ENCODE peak calls at places on chromosomes 13 and 19, in seven cellular contexts. T is A549; G is IMR-90; K is CD8-positive, alpha-beta memory T cell; N is left lung; O is Karpas-422; Y is NT2/D1. F is an unnamed sample.

GRCh38 chr19:4391701-4392543 is 8.4 kb downstream of the SH3GL1 start:
- DNase-seq in T (no peak), G (peak), K (no peak), N (no peak), O (no peak), Y (no peak), F (no peak)

GRCh38 chr19:47407417-47407774 is 11.9 kb downstream of the MEIS3 start:
- DNase-seq in T (no peak), G (no peak), K (no peak), N (no peak), O (no peak), Y (no peak), F (no peak)

GRCh38 chr19:47107201-47107952 is 6.2 kb downstream of the ZC3H4 start:
- DNase-seq in T (no peak), G (peak), K (peak), N (no peak), O (no peak), Y (no peak), F (no peak)

GRCh38 chr19:40398417-40399056 is 8.6 kb upstream of the HIPK4 start:
- DNase-seq in T (no peak), G (no peak), K (peak), N (peak), O (no peak), Y (peak), F (no peak)

GRCh38 chr13:39394811-39395685 is 207.9 kb downstream of the LHFPL6 start:
- DNase-seq in T (no peak), G (no peak), K (no peak), N (no peak), O (no peak), Y (no peak), F (no peak)

GRCh38 chr19:33132425-33132824 is 511 bp downstream of the WDR88 start:
- DNase-seq in T (peak), G (no peak), K (no peak), N (no peak), O (no peak), Y (no peak), F (no peak)

GRCh38 chr13:20130012-20130411 is 30.8 kb downstream of the GJA3 start:
- DNase-seq in T (no peak), G (no peak), K (no peak), N (no peak), O (no peak), Y (no peak), F (no peak)

GRCh38 chr13:110293037-110293436 is 13.9 kb downstream of the COL4A1 start:
- DNase-seq in T (no peak), G (no peak), K (no peak), N (no peak), O (no peak), Y (no peak), F (peak)

GRCh38 chr13:71290963-71291937 is 575.8 kb downstream of the DACH1 start:
- DNase-seq in T (no peak), G (peak), K (peak), N (peak), O (peak), Y (no peak), F (no peak)

GRCh38 chr19:19257836-19258588 is 15.1 kb downstream of the TM6SF2 start:
- DNase-seq in T (no peak), G (no peak), K (no peak), N (no peak), O (no peak), Y (no peak), F (no peak)

GRCh38 chr13:40992678-40993077 is 26.4 kb downstream of the ELF1 start:
- DNase-seq in T (no peak), G (no peak), K (no peak), N (no peak), O (peak), Y (no peak), F (no peak)

GRCh38 chr19:8611890-8612806 is 1.6 kb upstream of the ADAMTS10 start:
- DNase-seq in T (peak), G (peak), K (no peak), N (no peak), O (peak), Y (peak), F (peak)

GRCh38 chr13:110287031-110287828 is 19.7 kb downstream of the COL4A1 start:
- DNase-seq in T (no peak), G (no peak), K (no peak), N (no peak), O (no peak), Y (no peak), F (peak)

DNA sequence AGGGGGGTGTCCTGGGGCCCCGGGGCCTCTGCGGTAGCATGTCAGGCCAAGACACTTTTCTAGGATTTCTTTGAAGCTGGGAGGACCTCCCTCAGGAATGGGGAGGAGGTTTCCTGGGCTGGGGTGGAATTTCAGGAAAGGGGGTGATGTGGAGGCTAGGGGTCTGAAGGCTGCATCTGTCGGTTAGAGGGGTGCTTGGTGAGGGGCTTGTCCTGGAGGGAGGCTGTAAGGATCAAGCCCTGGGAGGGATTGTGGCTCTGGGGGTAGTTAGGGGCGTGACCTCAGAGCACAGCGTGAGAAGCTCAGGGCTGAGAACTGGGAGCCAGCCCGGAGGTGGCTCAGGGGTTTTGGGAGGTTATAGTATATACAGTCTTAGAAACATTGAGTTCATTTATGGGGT is 1.6 kb downstream of the RRAS start:
- DNase-seq in T (peak), G (no peak), K (no peak), N (no peak), O (peak), Y (no peak), F (no peak)
- H3K4me3 ChIP-seq in T (peak), G (peak), K (no peak), N (peak), O (no peak), Y (peak), F (peak)

GRCh38 chr19:35901854-35902661 is at the start of gene HCST:
- DNase-seq in T (no peak), G (peak), K (peak), N (peak), O (peak), Y (no peak), F (no peak)

GRCh38 chr19:35901055-35901644 is 810 bp upstream of the NFKBID start:
- DNase-seq in T (no peak), G (peak), K (no peak), N (no peak), O (no peak), Y (no peak), F (no peak)

GRCh38 chr19:35904312-35905068 is 2.2 kb downstream of the HCST start:
- DNase-seq in T (no peak), G (no peak), K (no peak), N (no peak), O (peak), Y (no peak), F (no peak)

GRCh38 chr19:35903550-35904179 is 1.3 kb downstream of the HCST start:
- DNase-seq in T (peak), G (peak), K (peak), N (peak), O (peak), Y (no peak), F (peak)

DNA sequence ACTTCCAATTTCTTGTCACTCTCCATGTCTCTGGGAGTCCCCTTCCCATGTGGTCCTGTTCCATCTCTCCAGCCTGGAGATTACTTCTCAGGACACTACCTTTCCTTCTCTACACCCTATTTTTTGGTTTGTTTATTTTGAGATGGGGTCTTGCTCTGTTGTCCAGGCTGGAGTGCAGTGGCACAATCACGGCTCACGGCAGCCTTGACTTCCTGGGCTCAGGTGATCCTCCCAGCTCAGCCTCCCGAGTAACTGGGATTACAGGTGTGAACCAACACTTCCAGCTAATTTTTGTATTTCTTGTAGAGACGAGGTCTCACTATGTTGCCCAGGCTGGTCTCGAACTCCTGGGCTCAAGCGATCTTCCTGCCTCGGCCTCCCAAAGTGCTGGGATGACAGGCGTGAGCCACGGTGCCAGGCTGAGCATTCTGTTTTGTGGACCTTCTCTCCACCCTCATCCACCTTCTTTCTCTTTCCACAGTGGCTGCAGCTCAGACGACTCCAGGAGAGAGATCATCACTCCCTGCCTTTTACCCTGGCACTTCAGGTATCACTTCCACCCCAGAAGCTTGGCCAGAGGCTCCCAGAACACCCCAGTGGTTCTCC is 644 bp downstream of the HCST start:
- DNase-seq in T (no peak), G (no peak), K (no peak), N (no peak), O (peak), Y (no peak), F (no peak)
- H3K4me3 ChIP-seq in T (peak), G (no peak), K (peak), N (peak), O (peak), Y (peak), F (no peak)

DNA sequence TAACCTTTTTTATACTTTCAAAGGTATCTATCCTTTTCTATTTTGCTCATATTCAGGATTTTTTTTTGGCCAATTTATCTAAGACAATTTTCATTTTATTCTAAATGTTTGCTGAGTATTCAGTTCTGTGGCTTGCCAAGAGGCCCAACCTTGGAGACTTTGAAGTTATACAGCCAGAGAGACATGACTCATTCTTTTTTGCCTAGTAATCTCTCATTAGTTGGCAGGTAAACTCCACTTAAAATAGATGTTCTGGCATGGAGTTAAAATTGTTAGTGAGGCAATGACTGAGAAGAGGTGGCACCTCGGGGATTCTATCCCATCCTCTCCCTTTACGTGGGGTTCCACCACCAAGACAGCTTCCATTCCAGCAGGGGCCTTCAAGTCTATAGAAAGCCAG is 213.8 kb downstream of the KCTD12 start:
- DNase-seq in T (no peak), G (peak), K (no peak), N (no peak), O (no peak), Y (no peak), F (no peak)
- H3K4me3 ChIP-seq in T (no peak), G (no peak), K (no peak), N (no peak), O (no peak), Y (no peak), F (no peak)

DNA sequence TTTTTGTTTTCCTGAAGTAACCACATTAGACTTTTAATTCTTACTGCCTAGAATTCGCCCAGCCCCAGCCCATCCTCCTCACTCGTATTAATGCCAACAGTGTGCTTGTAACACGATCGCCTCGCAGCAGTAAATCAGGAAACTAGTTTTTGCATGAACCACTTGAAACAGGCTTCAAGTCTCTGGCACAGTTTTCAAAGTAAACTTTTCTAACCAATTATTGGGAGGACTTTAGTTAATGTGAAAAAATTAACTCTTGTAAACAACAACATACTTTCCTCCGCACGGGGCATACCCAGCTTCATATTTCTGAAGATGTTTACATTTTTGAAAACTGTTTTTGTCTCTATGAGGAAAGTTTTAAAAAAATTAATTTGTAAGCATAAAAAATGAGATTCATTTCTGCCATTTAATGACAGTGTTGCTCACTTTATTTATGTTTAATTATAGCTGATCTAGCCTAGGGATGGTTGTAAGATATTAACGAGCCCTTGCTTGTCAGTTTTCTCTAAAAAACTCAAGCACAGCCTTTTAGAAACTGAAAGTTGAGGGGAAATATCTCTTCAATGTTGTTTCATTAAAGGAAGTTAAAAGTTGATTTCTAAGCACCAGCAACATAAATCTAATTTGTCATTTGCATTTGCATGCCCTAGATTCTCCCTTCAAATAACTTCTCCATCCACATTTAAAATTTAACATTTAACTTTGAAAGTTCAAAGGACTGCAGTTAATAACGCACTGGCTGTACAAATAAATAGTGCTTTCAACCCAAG is 39.4 kb downstream of the TNFRSF19 start:
- DNase-seq in T (no peak), G (peak), K (no peak), N (peak), O (no peak), Y (no peak), F (no peak)
- H3K4me3 ChIP-seq in T (no peak), G (peak), K (no peak), N (peak), O (no peak), Y (no peak), F (no peak)